ENCODE peak calls at places on chromosomes 12 and 14, in nine cellular contexts. L is astrocyte of the cerebellum; Z is stomach; O is lower lobe of right lung; D is stimulated activated CD4-positive, alpha-beta T cell treated with anti-CD3 and anti-CD28 coated beads, Interleukin-4, amount 100 ng/mL, for 48 hours; N is adrenal gland; X is RWPE1; E is dermis microvascular lymphatic vessel endothelial cell; M is HEK293T. Y is an unnamed sample.
A peak's percentile ranks its signal among the peaks of the same experiment; 100 is the strongest.

GRCh38 chr12:95820096-95820703 is 29.6 kb upstream of the NTN4 start:
- DNase-seq in L (no peak), Z (peak; percentile 63), O (no peak), D (no peak), N (peak; percentile 54), X (peak; percentile 69), E (peak; percentile 72), M (peak; percentile 63), Y (peak; percentile 20)

GRCh38 chr14:21300892-21301291 is 21.0 kb downstream of the RPGRIP1 start:
- DNase-seq in L (no peak), Z (peak; percentile 29), O (peak; percentile 47), D (peak; percentile 9), N (peak; percentile 33), X (no peak), E (peak; percentile 25), M (no peak), Y (peak; percentile 16)

GRCh38 chr14:39315859-39316444 is 82.2 kb downstream of the MIA2 start:
- DNase-seq in L (no peak), Z (no peak), O (no peak), D (no peak), N (no peak), X (no peak), E (no peak), M (no peak), Y (no peak)

GRCh38 chr12:110680032-110680431 is 8.9 kb downstream of the HVCN1 start:
- DNase-seq in L (no peak), Z (no peak), O (no peak), D (no peak), N (no peak), X (no peak), E (no peak), M (no peak), Y (no peak)

GRCh38 chr12:130764073-130764472 is 48.0 kb upstream of the RIMBP2 start:
- DNase-seq in L (no peak), Z (no peak), O (no peak), D (no peak), N (no peak), X (no peak), E (peak; percentile 29), M (no peak), Y (no peak)

GRCh38 chr12:126055521-126055920 is 990.3 kb downstream of the AACS start:
- DNase-seq in L (peak; percentile 92), Z (no peak), O (no peak), D (no peak), N (no peak), X (peak; percentile 39), E (no peak), M (no peak), Y (no peak)

GRCh38 chr14:34025325-34026017 is 74.6 kb upstream of the EGLN3 start:
- DNase-seq in L (no peak), Z (no peak), O (no peak), D (no peak), N (no peak), X (no peak), E (no peak), M (no peak), Y (no peak)

GRCh38 chr12:93297536-93297935 is 80.2 kb upstream of the NUDT4 start:
- DNase-seq in L (no peak), Z (no peak), O (no peak), D (no peak), N (no peak), X (no peak), E (no peak), M (no peak), Y (no peak)

GRCh38 chr14:75514673-75515630 is 7.3 kb upstream of the BATF start:
- DNase-seq in L (no peak), Z (no peak), O (peak; percentile 64), D (no peak), N (no peak), X (no peak), E (no peak), M (no peak), Y (peak; percentile 57)

GRCh38 chr12:87796961-87797516 is 232.2 kb downstream of the C12orf50 start:
- DNase-seq in L (no peak), Z (no peak), O (no peak), D (no peak), N (no peak), X (no peak), E (no peak), M (no peak), Y (no peak)

GRCh38 chr12:75939016-75939642 is 92.4 kb downstream of the PHLDA1 start:
- DNase-seq in L (no peak), Z (no peak), O (no peak), D (no peak), N (no peak), X (no peak), E (peak; percentile 49), M (no peak), Y (no peak)

GRCh38 chr12:24084800-24085199 is 135.3 kb upstream of the SOX5 start:
- DNase-seq in L (no peak), Z (no peak), O (no peak), D (no peak), N (no peak), X (no peak), E (no peak), M (no peak), Y (no peak)

GRCh38 chr12:113325938-113326337 is 9.0 kb downstream of the SLC8B1 start:
- DNase-seq in L (peak; percentile 15), Z (no peak), O (no peak), D (no peak), N (peak; percentile 51), X (no peak), E (no peak), M (no peak), Y (no peak)

GRCh38 chr12:6771091-6771495 is 1.2 kb upstream of the LAG3 start:
- DNase-seq in L (no peak), Z (no peak), O (no peak), D (no peak), N (peak; percentile 49), X (no peak), E (peak; percentile 85), M (no peak), Y (peak; percentile 57)

GRCh38 chr12:45989857-45990467 is 412 bp downstream of the SCAF11 start:
- DNase-seq in L (no peak), Z (peak; percentile 51), O (peak; percentile 82), D (peak; percentile 34), N (peak; percentile 77), X (peak; percentile 30), E (peak; percentile 62), M (peak; percentile 24), Y (no peak)

GRCh38 chr14:59046746-59047145 is 141.7 kb upstream of the DAAM1 start:
- DNase-seq in L (peak; percentile 66), Z (no peak), O (no peak), D (no peak), N (no peak), X (no peak), E (no peak), M (no peak), Y (no peak)

GRCh38 chr12:115000038-115000437 is 316.1 kb upstream of the TBX3 start:
- DNase-seq in L (peak; percentile 5), Z (no peak), O (no peak), D (no peak), N (peak; percentile 80), X (peak; percentile 28), E (no peak), M (no peak), Y (no peak)

GRCh38 chr12:90280033-90280432 is 571.4 kb upstream of the ATP2B1 start:
- DNase-seq in L (no peak), Z (no peak), O (no peak), D (no peak), N (no peak), X (peak; percentile 11), E (peak; percentile 19), M (no peak), Y (no peak)

GRCh38 chr12:108914031-108914630 is 34.2 kb downstream of the DAO start:
- DNase-seq in L (no peak), Z (no peak), O (no peak), D (no peak), N (peak; percentile 24), X (no peak), E (no peak), M (no peak), Y (no peak)

GRCh38 chr12:6829532-6830220 is 1.5 kb downstream of the P3H3 start:
- DNase-seq in L (no peak), Z (no peak), O (no peak), D (no peak), N (no peak), X (no peak), E (no peak), M (no peak), Y (no peak)

GRCh38 chr14:75259510-75259855 is 19.1 kb upstream of the FOS start:
- DNase-seq in L (peak; percentile 59), Z (no peak), O (no peak), D (no peak), N (no peak), X (no peak), E (peak; percentile 78), M (peak; percentile 44), Y (no peak)

GRCh38 chr14:90398315-90398811 is 1.5 kb downstream of the CALM1 start:
- DNase-seq in L (no peak), Z (peak; percentile 44), O (peak; percentile 66), D (peak; percentile 47), N (peak; percentile 41), X (peak; percentile 44), E (peak; percentile 51), M (peak; percentile 43), Y (peak; percentile 49)

GRCh38 chr14:78567343-78567742 is 397.2 kb downstream of the NRXN3 start:
- DNase-seq in L (peak; percentile 34), Z (no peak), O (no peak), D (no peak), N (no peak), X (no peak), E (peak; percentile 34), M (no peak), Y (no peak)

GRCh38 chr12:52870361-52871290 is 21.8 kb upstream of the KRT78 start:
- DNase-seq in L (no peak), Z (peak; percentile 81), O (peak; percentile 73), D (peak; percentile 80), N (peak; percentile 51), X (peak; percentile 68), E (peak; percentile 61), M (peak; percentile 80), Y (peak; percentile 55)

GRCh38 chr14:67396381-67396965 is 15.5 kb downstream of the PLEK2 start:
- DNase-seq in L (no peak), Z (no peak), O (no peak), D (no peak), N (no peak), X (no peak), E (no peak), M (no peak), Y (no peak)

GRCh38 chr14:95701846-95702221 is 12.1 kb downstream of the TCL1A start:
- DNase-seq in L (no peak), Z (no peak), O (no peak), D (no peak), N (no peak), X (no peak), E (peak; percentile 49), M (no peak), Y (no peak)

GRCh38 chr14:105879867-105880561 is 353.6 kb downstream of the TMEM121 start:
- DNase-seq in L (no peak), Z (peak; percentile 21), O (peak; percentile 43), D (no peak), N (peak; percentile 2), X (no peak), E (no peak), M (no peak), Y (no peak)

GRCh38 chr12:108185002-108185401 is 55.9 kb downstream of the WSCD2 start:
- DNase-seq in L (no peak), Z (no peak), O (no peak), D (no peak), N (no peak), X (no peak), E (no peak), M (no peak), Y (no peak)

GRCh38 chr12:52925717-52926595 is 21.1 kb upstream of the KRT8 start:
- DNase-seq in L (no peak), Z (peak; percentile 71), O (no peak), D (no peak), N (no peak), X (no peak), E (no peak), M (no peak), Y (no peak)

GRCh38 chr12:67077617-67078016 is 191.5 kb upstream of the CAND1 start:
- DNase-seq in L (peak; percentile 69), Z (no peak), O (no peak), D (no peak), N (no peak), X (peak; percentile 66), E (no peak), M (no peak), Y (no peak)

GRCh38 chr12:7758346-7758745 is 6.7 kb upstream of the NANOGNB start:
- DNase-seq in L (no peak), Z (no peak), O (no peak), D (no peak), N (no peak), X (no peak), E (no peak), M (no peak), Y (no peak)